ENCODE peak calls at places on chromosomes 13 and 19, in ten cellular contexts. B is thoracic aorta, Q is omental fat pad, R is A549, I is GM13976, J is cardiac muscle cell, S is heart left ventricle, Y is IMR-90, F is tibial nerve, C is hepatocyte. V is an unnamed sample.
A peak's percentile ranks its signal among the peaks of the same experiment; 100 is the strongest.

GRCh38 chr13:28045861-28046260 is 54.5 kb downstream of the FLT3 start:
- DNase-seq in J (no peak), F (no peak), I (no peak), S (no peak), C (no peak), B (no peak), R (no peak), Q (no peak), Y (no peak), V (no peak)

GRCh38 chr19:16180611-16181010 is 4.6 kb upstream of the FAM32A start:
- DNase-seq in I (no peak), S (no peak), J (no peak), C (peak; percentile 58), Y (peak; percentile 86), Q (no peak), R (peak; percentile 63), B (no peak), F (no peak), V (no peak)

GRCh38 chr13:59888408-59888807 is 275.3 kb downstream of the DIAPH3 start:
- DNase-seq in Y (no peak), S (no peak), I (no peak), J (no peak), F (no peak), R (no peak), B (no peak), Q (no peak), C (no peak), V (no peak)

GRCh38 chr13:27339299-27339698 is 68.7 kb downstream of the RASL11A start:
- DNase-seq in F (no peak), B (no peak), S (no peak), I (peak; percentile 64), J (peak; percentile 54), Q (no peak), Y (peak; percentile 42), R (peak; percentile 73), C (peak; percentile 50), V (peak; percentile 57)

GRCh38 chr19:15091918-15092753 is 10.1 kb downstream of the OR1I1 start:
- DNase-seq in I (peak; percentile 63), Q (no peak), R (peak; percentile 72), F (no peak), S (no peak), B (no peak), C (peak; percentile 82), Y (peak; percentile 71), J (peak; percentile 73), V (peak; percentile 59)

GRCh38 chr13:50594276-50594970 is 249.1 kb downstream of the DLEU7 start:
- DNase-seq in Q (no peak), Y (no peak), S (no peak), F (no peak), B (no peak), J (no peak), C (no peak), R (no peak), I (peak; percentile 77), V (no peak)

GRCh38 chr19:2270572-2271515 is 11.1 kb downstream of the PEAK3 start:
- DNase-seq in J (peak; percentile 56), F (peak; percentile 83), Q (peak; percentile 62), I (peak; percentile 86), Y (peak; percentile 84), R (peak; percentile 64), B (peak; percentile 33), S (peak; percentile 90), C (peak; percentile 91), V (peak; percentile 51)

GRCh38 chr13:42654760-42655159 is 80.8 kb downstream of the TNFSF11 start:
- DNase-seq in Q (no peak), C (no peak), I (no peak), B (no peak), J (no peak), Y (no peak), S (no peak), F (no peak), R (no peak), V (no peak)

GRCh38 chr13:111956261-111957151 is 110.4 kb upstream of the SOX1 start:
- DNase-seq in C (no peak), J (no peak), F (no peak), Q (no peak), Y (no peak), R (no peak), S (no peak), B (no peak), I (no peak), V (no peak)

GRCh38 chr13:28177327-28177726 is 39.0 kb downstream of the PAN3 start:
- DNase-seq in I (no peak), R (no peak), Q (no peak), J (no peak), S (no peak), F (no peak), C (no peak), B (no peak), Y (no peak), V (no peak)

GRCh38 chr13:53204598-53204997 is 176.0 kb downstream of the OLFM4 start:
- DNase-seq in J (no peak), C (no peak), Q (no peak), Y (no peak), R (no peak), F (no peak), B (no peak), I (no peak), S (no peak), V (no peak)

GRCh38 chr13:48828962-48829405 is 146.7 kb upstream of the FNDC3A start:
- DNase-seq in R (peak; percentile 18), C (peak; percentile 20), I (no peak), B (no peak), J (no peak), Y (peak; percentile 32), F (no peak), Q (no peak), S (no peak), V (no peak)

GRCh38 chr19:30547192-30547591 is 175.0 kb downstream of the ZNF536 start:
- DNase-seq in Y (no peak), F (no peak), I (no peak), J (no peak), R (no peak), S (no peak), Q (no peak), B (no peak), C (no peak), V (no peak)

GRCh38 chr19:872266-872951 is 12.9 kb downstream of the CFD start:
- DNase-seq in F (no peak), Y (peak; percentile 38), J (peak; percentile 53), I (peak; percentile 90), B (no peak), C (peak; percentile 79), Q (no peak), R (peak; percentile 93), S (no peak), V (no peak)

GRCh38 chr13:23749288-23749880 is 139.8 kb downstream of the MIPEP start:
- DNase-seq in Q (no peak), Y (no peak), J (no peak), S (no peak), C (no peak), R (no peak), B (no peak), I (no peak), F (no peak), V (no peak)

DNA sequence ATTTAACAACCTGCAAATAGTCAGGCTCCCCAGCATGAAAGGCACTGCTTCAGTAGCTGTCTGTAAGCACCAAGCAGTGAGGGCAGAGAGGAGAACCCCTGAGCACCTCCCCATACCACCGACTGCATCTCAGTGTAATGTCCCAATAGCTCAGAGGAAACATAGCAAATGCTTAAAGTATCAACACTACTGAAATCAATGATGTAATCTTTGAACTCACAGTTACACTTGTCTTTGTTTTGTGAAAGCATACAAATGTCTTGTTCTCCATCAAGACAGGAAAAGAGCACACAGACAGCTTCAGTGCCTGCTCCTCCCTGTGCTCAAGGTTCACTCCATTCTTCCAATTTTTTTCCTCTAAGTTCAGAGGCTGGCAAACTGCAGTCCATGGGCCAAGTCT is 94.7 kb downstream of the IRS2 start:
- DNase-seq in R (no peak), Q (no peak), Y (no peak), F (no peak), C (no peak), B (no peak), S (no peak), I (no peak), J (no peak), V (no peak)
- TF ChIP-seq CTCF in R (no peak), Q (no peak), Y (no peak), F (no peak), C (no peak), B (no peak), S (no peak), I (no peak), J (no peak), V (no peak)

GRCh38 chr13:37960427-37960826 is 90.9 kb upstream of the TRPC4 start:
- DNase-seq in J (no peak), F (no peak), Y (peak; percentile 1), C (no peak), I (no peak), R (no peak), B (no peak), Q (no peak), S (no peak), V (no peak)
- TF ChIP-seq CTCF in J (peak; percentile 31), F (no peak), Y (peak; percentile 16), C (peak; percentile 18), I (no peak), R (peak; percentile 7), B (no peak), Q (no peak), S (no peak), V (peak; percentile 50)

DNA sequence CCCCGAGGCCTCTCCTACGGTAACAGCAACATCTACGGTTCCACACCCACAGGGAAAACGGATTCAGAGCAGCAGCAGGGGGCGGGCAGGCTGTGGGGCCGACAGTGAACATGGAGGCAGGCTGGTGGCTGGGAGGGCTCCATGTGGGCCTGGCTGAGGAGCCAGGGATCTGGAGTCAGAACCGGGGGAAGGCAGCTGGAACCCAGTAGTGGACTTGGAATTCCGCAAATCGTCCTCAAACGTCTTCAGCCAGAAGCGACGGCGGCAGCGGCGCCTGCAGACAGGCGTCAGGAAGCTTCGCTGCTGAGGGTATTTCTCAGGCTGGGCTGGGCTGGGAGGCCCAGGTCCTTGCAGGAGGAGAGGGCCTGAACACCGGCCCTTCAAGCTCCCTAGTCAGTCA is 1.8 kb downstream of the TMEM86B start:
- DNase-seq in S (no peak), Y (no peak), R (no peak), J (no peak), Q (no peak), B (no peak), F (no peak), I (no peak), C (no peak), V (no peak)
- TF ChIP-seq CTCF in S (no peak), Y (no peak), R (no peak), J (no peak), Q (no peak), B (no peak), F (no peak), I (no peak), C (no peak), V (no peak)

DNA sequence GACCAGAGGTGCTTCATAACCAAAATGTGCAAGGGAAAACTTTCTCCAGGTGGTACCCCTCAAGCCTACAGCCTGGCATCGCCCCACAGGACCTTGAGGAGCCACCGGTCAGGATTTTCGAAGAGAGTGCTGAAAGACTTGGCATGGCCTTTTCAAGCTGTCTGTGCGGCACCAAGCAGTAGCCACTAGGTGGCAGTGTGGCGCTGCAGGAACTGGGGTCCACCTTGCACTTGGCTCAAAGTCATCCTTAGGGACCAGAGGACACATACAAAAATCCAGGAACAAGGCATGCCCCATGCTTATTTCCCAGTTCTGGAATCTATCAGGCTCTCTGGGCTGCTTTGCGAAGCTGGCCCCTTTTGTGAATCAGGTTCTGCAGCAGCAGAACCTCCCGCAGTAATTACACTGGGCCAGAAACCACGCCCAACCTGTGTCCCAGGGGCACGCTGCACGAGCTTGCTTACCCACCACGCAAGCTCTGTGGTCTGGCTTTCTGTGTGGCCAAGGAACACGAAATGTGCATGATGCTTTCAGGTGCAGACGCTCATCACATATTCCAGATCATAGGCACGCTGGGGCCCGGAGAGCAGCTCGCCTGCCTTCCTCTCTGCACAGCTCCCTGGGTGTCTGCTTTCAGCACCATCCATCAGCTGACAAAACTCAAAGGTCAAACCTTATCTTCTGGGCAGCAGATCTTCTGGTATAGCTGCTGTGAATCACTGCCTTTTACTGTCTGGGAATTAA is 87.2 kb downstream of the SLC7A1 start:
- DNase-seq in S (peak; percentile 83), J (peak; percentile 91), Q (peak; percentile 91), Y (peak; percentile 79), R (peak; percentile 69), B (peak; percentile 45), I (peak; percentile 89), C (peak; percentile 92), F (peak; percentile 82), V (peak; percentile 90)
- TF ChIP-seq CTCF in S (peak; percentile 97), J (peak; percentile 97), Q (no peak), Y (peak; percentile 94), R (peak; percentile 72), B (peak; percentile 96), I (peak; percentile 97), C (peak; percentile 98), F (peak; percentile 93), V (peak; percentile 94)

V was measured in endothelial cell.